ENCODE peak calls at places on chromosomes 5 and 9, in five cellular contexts. U is amygdala; D is vagina; W is stimulated activated CD4-positive, alpha-beta T cell treated with anti-CD3 and anti-CD28 coated beads, Interleukin-12 subunit alpha, Interleukin-12 subunit beta, amount 100 ng/mL, for 24 hours; Q is DMS79 treated with DMSO at 0.1 percent for 48 hours. K is an unnamed sample.

GRCh38 chr5:120808135-120808534 is 344.0 kb downstream of the PRR16 start:
- DNase-seq in U (no peak), Q (no peak), D (no peak), W (no peak), K (peak)

GRCh38 chr9:96501981-96502833 is 52.2 kb downstream of the HABP4 start:
- DNase-seq in Q (no peak), U (peak), D (no peak), W (no peak), K (no peak)

GRCh38 chr9:20382460-20383071 is 239.7 kb downstream of the MLLT3 start:
- DNase-seq in Q (no peak), U (no peak), W (no peak), D (no peak), K (peak)

GRCh38 chr5:145981612-145982571 is 45.5 kb downstream of the SH3RF2 start:
- DNase-seq in W (no peak), D (no peak), Q (no peak), U (no peak), K (no peak)

GRCh38 chr9:88721528-88722279 is 186.7 kb downstream of the NXNL2 start:
- DNase-seq in W (no peak), D (no peak), Q (no peak), U (no peak), K (no peak)

GRCh38 chr9:98142182-98142924 is 23.3 kb upstream of the TRIM14 start:
- DNase-seq in D (no peak), W (no peak), Q (no peak), U (peak), K (no peak)

GRCh38 chr5:173055042-173055721 is 970 bp upstream of the CREBRF start:
- DNase-seq in Q (no peak), U (no peak), D (no peak), W (no peak), K (no peak)

GRCh38 chr5:112289465-112289864 is 129.6 kb downstream of the EPB41L4A start:
- DNase-seq in W (no peak), Q (no peak), U (no peak), D (no peak), K (no peak)

GRCh38 chr5:154456540-154456939 is 10.7 kb downstream of the SAP30L start:
- DNase-seq in W (no peak), Q (no peak), D (no peak), U (no peak), K (no peak)

GRCh38 chr5:109325456-109325855 is 84.3 kb downstream of the PJA2 start:
- DNase-seq in Q (no peak), W (no peak), U (no peak), D (no peak), K (no peak)

GRCh38 chr9:87327567-87328125 is 170.0 kb upstream of the DAPK1 start:
- DNase-seq in Q (no peak), U (no peak), W (no peak), D (no peak), K (no peak)

GRCh38 chr9:24245988-24246387 is 299.7 kb downstream of the IZUMO3 start:
- DNase-seq in W (no peak), Q (no peak), D (no peak), U (no peak), K (peak)

GRCh38 chr9:14250779-14251145 is 63.2 kb downstream of the NFIB start:
- DNase-seq in D (no peak), Q (no peak), U (no peak), W (no peak), K (no peak)

GRCh38 chr5:1017056-1017455 is 8.5 kb downstream of the NKD2 start:
- DNase-seq in Q (no peak), D (no peak), U (no peak), W (no peak), K (no peak)

GRCh38 chr9:109781086-109781485 is 1.1 kb downstream of the PALM2AKAP2 start:
- DNase-seq in U (no peak), D (no peak), Q (no peak), W (no peak), K (peak)

GRCh38 chr5:157352756-157353340 is 86.9 kb downstream of the CYFIP2 start:
- DNase-seq in U (peak), W (no peak), Q (no peak), D (no peak), K (no peak)

GRCh38 chr9:86983260-86984255 is 36.3 kb upstream of the GAS1 start:
- DNase-seq in W (no peak), D (no peak), U (no peak), Q (no peak), K (peak)

GRCh38 chr9:114829686-114830085 is 23.8 kb upstream of the TNFSF15 start:
- DNase-seq in U (no peak), Q (no peak), W (no peak), D (no peak), K (no peak)

GRCh38 chr5:133275631-133276030 is 223.8 kb downstream of the HSPA4 start:
- DNase-seq in U (no peak), D (no peak), Q (no peak), W (no peak), K (no peak)

GRCh38 chr5:128193676-128194390 is 110.3 kb downstream of the SLC12A2 start:
- DNase-seq in W (no peak), U (no peak), D (no peak), Q (no peak), K (no peak)

GRCh38 chr9:110178281-110178680 is 29.7 kb downstream of the C9orf152 start:
- DNase-seq in Q (no peak), U (no peak), W (no peak), D (no peak), K (no peak)

GRCh38 chr5:140603739-140604138 is 29.2 kb downstream of the CD14 start:
- DNase-seq in U (no peak), D (no peak), W (no peak), Q (no peak), K (no peak)

GRCh38 chr9:34694811-34695210 is 3.7 kb upstream of the CCL19 start:
- DNase-seq in Q (no peak), D (no peak), U (no peak), W (no peak), K (no peak)

GRCh38 chr9:6109571-6109970 is 94.1 kb upstream of the RANBP6 start:
- DNase-seq in Q (no peak), W (no peak), D (no peak), U (no peak), K (peak)

GRCh38 chr5:135944967-135945560 is 9.7 kb downstream of the LECT2 start:
- DNase-seq in U (peak), W (no peak), D (no peak), Q (peak), K (peak)

GRCh38 chr5:75054110-75054930 is 2.0 kb upstream of the GCNT4 start:
- DNase-seq in W (no peak), Q (peak), U (no peak), D (no peak), K (peak)

GRCh38 chr5:143664623-143665022 is 147.3 kb upstream of the HMHB1 start:
- DNase-seq in D (no peak), W (no peak), Q (no peak), U (no peak), K (no peak)

GRCh38 chr9:133715295-133715865 is 22.8 kb downstream of the SARDH start:
- DNase-seq in U (no peak), Q (no peak), W (no peak), D (no peak), K (no peak)

GRCh38 chr5:141373673-141374317 is at the start of gene PCDHGA6:
- DNase-seq in U (no peak), W (no peak), D (no peak), Q (no peak), K (peak)

GRCh38 chr9:129552064-129552463 is 68.8 kb downstream of the C9orf50 start:
- DNase-seq in U (no peak), W (no peak), D (no peak), Q (no peak), K (no peak)

GRCh38 chr9:83937861-83938455 is 16.7 kb upstream of the KIF27 start:
- DNase-seq in U (peak), D (no peak), Q (peak), W (no peak), K (peak)

GRCh38 chr5:134430001-134430569 is 18.4 kb upstream of the CDKN2AIPNL start:
- DNase-seq in Q (no peak), U (no peak), W (no peak), D (no peak), K (no peak)

GRCh38 chr9:89604463-89605180 is at the start of gene GADD45G:
- DNase-seq in W (peak), D (no peak), U (peak), Q (peak), K (no peak)

GRCh38 chr5:72268753-72269410 is 51.2 kb downstream of the MRPS27 start:
- DNase-seq in W (no peak), D (no peak), Q (peak), U (peak), K (peak)

K was measured in HCEC 1CT.